ENCODE peak calls at places on chromosomes 1 and 21, in ten cellular contexts. I is K562, D is GM12865, C is choroid plexus epithelial cell, L is fibroblast of villous mesenchyme, Q is A549, F is GM23248, H is H1, W is HAP-1, B is MM.1S. P is an unnamed sample.

GRCh38 chr1:63877816-63878215 is 104.0 kb downstream of the ROR1 start:
- DNase-seq in I (no peak), D (no peak), C (peak), L (peak), Q (no peak), F (peak), H (no peak), W (no peak), B (no peak), P (no peak)

GRCh38 chr1:23421752-23422312 is 2.7 kb downstream of the TCEA3 start:
- DNase-seq in I (peak), D (no peak), C (peak), L (peak), Q (no peak), F (peak), H (no peak), W (no peak), B (no peak), P (no peak)

GRCh38 chr1:175000697-175001187 is 995 bp downstream of the CACYBP start:
- DNase-seq in I (no peak), D (peak), C (no peak), L (no peak), Q (no peak), F (peak), H (no peak), W (no peak), B (peak), P (no peak)

GRCh38 chr1:38558476-38559179 is 300.9 kb downstream of the RRAGC start:
- DNase-seq in I (no peak), D (peak), C (no peak), L (no peak), Q (no peak), F (no peak), H (peak), W (no peak), B (no peak), P (no peak)

GRCh38 chr1:244778356-244778755 is 57.1 kb upstream of the COX20 start:
- DNase-seq in I (no peak), D (no peak), C (peak), L (peak), Q (no peak), F (peak), H (no peak), W (no peak), B (no peak), P (no peak)

GRCh38 chr1:9852410-9853301 is 28.9 kb upstream of the CLSTN1 start:
- DNase-seq in I (no peak), D (no peak), C (peak), L (peak), Q (no peak), F (peak), H (no peak), W (no peak), B (no peak), P (no peak)

GRCh38 chr1:219749370-219749769 is 136.5 kb upstream of the ZC3H11B start:
- DNase-seq in I (no peak), D (no peak), C (no peak), L (no peak), Q (no peak), F (no peak), H (no peak), W (no peak), B (no peak), P (no peak)

GRCh38 chr1:32338637-32339145 is 2.7 kb upstream of the MARCKSL1 start:
- DNase-seq in I (no peak), D (no peak), C (no peak), L (no peak), Q (no peak), F (peak), H (no peak), W (no peak), B (no peak), P (no peak)

GRCh38 chr1:27600500-27601175 is 3.3 kb downstream of the AHDC1 start:
- DNase-seq in I (peak), D (no peak), C (peak), L (no peak), Q (no peak), F (no peak), H (no peak), W (no peak), B (no peak), P (no peak)

GRCh38 chr1:78005755-78006154 is 1.0 kb downstream of the DNAJB4 start:
- DNase-seq in I (no peak), D (peak), C (peak), L (peak), Q (peak), F (peak), H (no peak), W (peak), B (no peak), P (no peak)

GRCh38 chr1:208291923-208292711 is 47.9 kb upstream of the PLXNA2 start:
- DNase-seq in I (no peak), D (no peak), C (peak), L (no peak), Q (no peak), F (no peak), H (no peak), W (no peak), B (no peak), P (no peak)

GRCh38 chr1:151993084-151993733 is 450 bp downstream of the S100A10 start:
- DNase-seq in I (no peak), D (peak), C (no peak), L (no peak), Q (peak), F (peak), H (peak), W (peak), B (no peak), P (peak)

GRCh38 chr1:8155528-8156186 is 129.5 kb upstream of the ERRFI1 start:
- DNase-seq in I (no peak), D (no peak), C (peak), L (no peak), Q (peak), F (peak), H (no peak), W (peak), B (no peak), P (no peak)

GRCh38 chr1:151314137-151314875 is 12.9 kb downstream of the PI4KB start:
- DNase-seq in I (no peak), D (no peak), C (peak), L (peak), Q (no peak), F (peak), H (no peak), W (no peak), B (no peak), P (peak)

DNA sequence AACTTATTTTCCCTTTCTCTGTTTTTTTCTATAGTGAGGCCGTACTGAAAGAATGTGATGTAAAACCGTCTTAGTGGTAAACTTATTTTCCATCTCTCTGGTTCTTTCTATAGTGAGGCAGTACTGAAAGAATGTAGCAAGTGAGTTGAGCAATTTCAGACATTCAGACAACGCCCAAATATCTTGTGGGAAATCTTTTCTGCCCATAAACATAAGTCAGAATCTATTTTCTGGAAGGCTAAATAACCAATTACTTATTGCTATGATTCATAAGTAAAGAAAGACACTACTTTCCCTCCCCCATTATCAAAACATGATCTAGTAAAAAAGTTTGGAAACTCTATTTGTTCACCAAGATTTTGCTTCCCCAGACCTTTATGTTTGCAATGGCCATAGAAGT is 18.8 kb upstream of the SCCPDH start:
- DNase-seq in I (no peak), D (no peak), C (peak), L (peak), Q (peak), F (peak), H (no peak), W (no peak), B (no peak), P (no peak)
- H3K4me3 ChIP-seq in I (no peak), D (no peak), C (no peak), L (no peak), Q (no peak), F (peak), H (no peak), W (no peak), B (no peak), P (no peak)

GRCh38 chr21:29271927-29272333 is 26.8 kb upstream of the BACH1 start:
- DNase-seq in I (no peak), D (no peak), C (no peak), L (peak), Q (peak), F (peak), H (no peak), W (no peak), B (no peak), P (no peak)

GRCh38 chr21:29279531-29279930 is 19.2 kb upstream of the BACH1 start:
- DNase-seq in I (no peak), D (no peak), C (no peak), L (no peak), Q (no peak), F (no peak), H (no peak), W (no peak), B (no peak), P (no peak)

DNA sequence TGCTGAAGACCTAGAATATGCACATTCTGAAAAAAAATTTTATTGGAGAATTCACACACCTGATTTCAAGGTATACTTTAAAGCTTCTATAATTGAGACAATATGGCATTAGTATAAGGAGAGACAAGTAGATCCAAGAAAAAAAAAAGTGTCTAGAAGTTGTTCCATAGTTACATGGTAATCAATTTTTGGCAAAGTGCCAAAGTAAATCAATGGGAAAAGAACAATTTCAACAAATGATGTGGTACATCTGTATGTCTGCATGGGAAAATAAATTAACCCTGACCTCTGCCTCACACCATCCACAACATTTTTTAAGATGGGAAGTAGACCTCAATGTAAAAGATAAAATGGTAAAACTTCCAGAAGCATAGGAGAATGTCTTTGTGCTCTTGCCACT is 21.3 kb upstream of the BACH1 start:
- DNase-seq in I (no peak), D (no peak), C (no peak), L (no peak), Q (no peak), F (no peak), H (no peak), W (no peak), B (no peak), P (no peak)
- H3K4me3 ChIP-seq in I (no peak), D (no peak), C (no peak), L (no peak), Q (no peak), F (no peak), H (no peak), W (no peak), B (no peak), P (no peak)

DNA sequence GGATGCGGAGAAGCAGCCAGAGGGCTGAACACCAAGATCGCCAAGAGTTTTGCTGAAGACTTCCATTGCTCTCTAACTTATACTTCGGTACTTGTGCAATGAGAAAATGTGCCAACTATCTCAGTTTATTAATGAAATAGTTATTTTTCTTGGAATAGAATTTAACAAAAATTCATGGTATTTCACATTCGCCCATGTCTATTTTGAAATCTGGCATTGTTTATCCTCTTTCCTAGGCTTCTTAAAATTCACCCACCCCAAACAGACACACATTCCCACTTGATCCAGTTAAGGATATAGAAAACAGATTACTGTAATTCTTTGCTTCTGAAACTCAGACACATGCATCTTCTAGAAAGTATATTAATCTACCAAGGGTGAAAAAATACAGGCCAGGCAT is 56.3 kb upstream of the ADAMTS5 start:
- DNase-seq in I (no peak), D (no peak), C (peak), L (no peak), Q (no peak), F (peak), H (no peak), W (no peak), B (no peak), P (no peak)
- H3K4me3 ChIP-seq in I (no peak), D (no peak), C (no peak), L (no peak), Q (no peak), F (no peak), H (no peak), W (no peak), B (no peak), P (no peak)

DNA sequence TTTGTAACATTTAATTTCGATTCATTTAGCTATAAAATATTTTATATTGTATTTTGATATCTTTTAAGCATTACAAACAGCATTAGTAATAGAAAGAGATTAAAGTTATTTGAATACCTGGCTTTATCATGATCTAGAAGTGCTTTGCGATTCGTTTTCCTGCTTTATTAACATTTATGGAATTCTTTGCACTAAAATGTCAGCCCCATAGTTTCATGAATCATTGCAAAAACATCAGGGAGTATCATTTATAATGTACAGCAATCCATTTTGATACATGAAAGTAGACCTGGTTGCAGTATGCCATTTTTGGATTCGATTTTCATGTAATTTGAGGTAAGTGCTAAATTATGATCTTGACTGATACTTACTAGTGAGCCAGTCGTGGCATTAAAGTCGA is 108.0 kb upstream of the DPYD start:
- DNase-seq in I (no peak), D (no peak), C (no peak), L (no peak), Q (peak), F (no peak), H (no peak), W (no peak), B (no peak), P (no peak)
- H3K4me3 ChIP-seq in I (no peak), D (no peak), C (no peak), L (no peak), Q (peak), F (no peak), H (no peak), W (no peak), B (no peak), P (no peak)

DNA sequence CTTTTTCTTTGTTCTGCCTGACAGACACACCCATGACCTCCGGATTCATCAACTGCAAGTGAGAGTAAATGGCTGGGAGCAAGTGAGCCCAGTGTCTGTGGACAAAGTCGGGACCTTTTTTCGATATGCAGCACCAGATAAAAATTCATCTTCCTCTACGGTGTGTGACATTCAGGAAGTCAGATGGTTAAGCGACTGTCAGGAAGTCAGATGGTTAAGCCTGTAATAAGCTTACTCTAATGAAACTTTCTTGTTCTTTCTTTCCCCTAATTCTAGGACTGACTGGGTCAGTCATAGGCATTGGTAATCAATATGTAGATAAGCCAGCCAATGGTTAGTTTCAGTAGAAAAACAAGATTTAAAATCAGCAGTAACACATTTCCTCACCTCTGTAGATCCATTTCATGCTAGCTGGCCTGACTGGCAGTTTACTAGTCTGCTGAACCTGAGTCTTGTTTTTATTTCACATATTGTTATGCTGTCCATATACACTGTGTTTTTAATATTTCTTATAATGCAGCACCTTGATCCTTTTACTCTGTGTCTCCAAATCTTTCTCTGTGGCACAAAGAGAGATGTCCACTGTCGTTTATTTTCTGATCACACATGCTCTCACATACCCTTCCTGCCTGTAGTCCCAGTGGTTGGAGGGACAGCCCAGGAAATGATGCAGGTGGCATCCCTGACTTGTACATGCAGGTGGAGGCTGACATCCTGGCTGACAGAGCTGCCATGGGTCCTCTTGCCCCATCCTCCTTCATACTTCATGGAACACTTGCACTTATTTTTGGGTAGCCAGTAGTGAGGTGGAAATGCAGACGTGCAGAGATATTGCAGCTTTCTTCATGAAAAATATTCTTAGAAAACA is 115.8 kb downstream of the VPS13D start:
- DNase-seq in I (no peak), D (peak), C (no peak), L (no peak), Q (no peak), F (no peak), H (no peak), W (no peak), B (no peak), P (no peak)
- H3K4me3 ChIP-seq in I (no peak), D (no peak), C (no peak), L (no peak), Q (no peak), F (no peak), H (no peak), W (no peak), B (no peak), P (no peak)

DNA sequence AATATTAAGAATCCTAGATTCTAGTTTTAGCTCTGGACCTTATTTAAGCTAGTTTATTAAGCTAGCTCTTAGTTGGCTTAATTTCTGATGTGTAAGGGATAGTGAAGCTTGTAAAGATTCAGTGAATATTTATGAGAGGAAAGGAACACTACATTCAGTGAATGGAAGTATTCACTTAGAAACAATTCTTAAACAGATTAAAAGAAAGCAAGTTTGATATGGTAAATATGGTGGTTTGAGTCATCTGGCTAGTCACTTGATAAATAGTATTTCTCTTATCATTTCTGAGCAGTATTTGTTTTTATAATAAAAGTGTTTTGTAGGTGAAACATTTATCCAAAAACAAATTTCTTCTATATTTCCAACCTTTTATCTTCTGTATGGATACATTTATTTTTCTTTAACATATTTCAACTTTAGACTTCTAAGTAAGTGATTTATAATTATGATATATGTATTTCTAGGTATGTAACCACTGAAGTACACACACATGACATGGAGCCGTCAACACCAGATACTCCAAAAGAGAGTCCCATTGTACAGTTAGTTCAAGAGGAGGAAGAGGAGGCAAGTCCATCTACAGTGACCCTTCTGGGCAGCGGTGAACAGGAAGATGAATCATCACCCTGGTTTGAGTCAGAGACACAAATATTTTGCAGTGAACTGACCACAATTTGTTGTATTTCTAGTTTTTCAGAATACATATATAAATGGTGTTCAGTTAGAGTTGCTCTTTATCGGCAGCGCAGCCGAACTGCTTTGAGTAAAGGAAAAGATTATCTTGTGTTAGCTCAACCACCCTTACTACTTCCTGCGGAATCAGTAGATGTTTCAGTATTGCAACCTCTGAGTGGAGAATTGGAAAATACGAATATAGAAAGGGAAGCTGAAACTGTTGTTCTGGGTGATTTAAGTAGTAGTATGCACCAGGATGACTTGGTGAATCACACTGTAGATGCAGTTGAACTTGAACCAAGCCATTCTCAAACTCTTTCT is 55.6 kb downstream of the SUCO start:
- DNase-seq in I (peak), D (peak), C (peak), L (peak), Q (peak), F (peak), H (no peak), W (no peak), B (no peak), P (no peak)
- H3K4me3 ChIP-seq in I (no peak), D (no peak), C (peak), L (peak), Q (no peak), F (peak), H (no peak), W (no peak), B (no peak), P (peak)

DNA sequence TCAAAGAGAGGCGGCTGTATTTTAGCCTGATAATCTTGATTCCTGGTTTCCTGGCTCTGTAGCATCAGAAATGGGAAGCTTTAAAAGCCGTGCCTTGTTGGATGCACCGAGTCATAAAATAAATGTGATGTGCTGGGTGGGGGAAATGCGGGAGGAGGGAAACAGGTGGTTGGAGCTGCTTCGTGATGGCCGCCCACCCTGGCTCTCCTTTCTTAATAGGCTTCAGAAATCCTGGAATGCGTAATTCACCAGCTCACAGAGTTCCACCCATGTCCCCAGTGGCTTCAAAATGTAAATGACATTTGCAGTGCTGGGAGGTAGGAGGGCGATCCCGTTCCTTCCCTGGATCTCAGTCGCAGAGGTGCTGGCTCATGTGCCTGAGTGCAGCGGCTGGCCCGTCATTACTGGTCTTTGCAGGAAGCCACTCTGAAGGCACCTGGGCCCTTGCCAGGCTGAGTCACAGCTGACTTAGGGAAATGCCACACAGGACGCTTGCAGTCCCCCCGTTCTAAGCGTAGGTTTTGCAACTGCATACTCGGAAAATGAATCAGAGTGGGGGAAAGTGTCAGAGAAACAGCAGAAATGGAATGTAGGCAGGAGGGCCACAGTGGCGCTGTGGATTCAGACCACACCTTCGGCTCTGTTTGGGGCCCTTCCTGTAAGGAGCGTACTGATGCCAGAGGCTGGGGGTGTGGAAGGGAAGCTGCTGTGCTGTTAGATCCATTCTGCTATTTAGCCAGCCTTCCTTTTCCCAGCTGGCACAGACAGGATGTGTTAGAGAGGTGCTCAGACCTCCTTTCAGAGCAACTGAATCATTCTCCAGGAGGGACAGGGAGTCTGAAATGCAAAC is 37.6 kb downstream of the GALNT2 start:
- DNase-seq in I (no peak), D (peak), C (peak), L (peak), Q (peak), F (peak), H (no peak), W (peak), B (peak), P (peak)
- H3K4me3 ChIP-seq in I (no peak), D (peak), C (peak), L (peak), Q (peak), F (peak), H (no peak), W (no peak), B (peak), P (peak)